ENCODE peak calls at places on chromosomes 2 and 18, in seven cellular contexts. One of them, this sample, is unnamed.

GRCh38 chr2:42556351-42556890 is 12.0 kb upstream of the MTA3 start:
- DNase-seq in bronchial epithelial cell: no peak
- DNase-seq in aorta: no peak
- DNase-seq in SK-N-DZ: no peak
- DNase-seq in astrocyte of the spinal cord: no peak
- DNase-seq in WTC11: no peak
- DNase-seq in HT1080: no peak
- DNase-seq in this sample: no peak

GRCh38 chr18:47944972-47945843 is 14.7 kb upstream of the SMAD2 start:
- DNase-seq in WTC11: no peak
- DNase-seq in SK-N-DZ: no peak
- DNase-seq in astrocyte of the spinal cord: peak
- DNase-seq in HT1080: peak
- DNase-seq in bronchial epithelial cell: peak
- DNase-seq in aorta: no peak
- DNase-seq in this sample: peak

GRCh38 chr2:27071990-27072830 is 756 bp upstream of the OST4 start:
- DNase-seq in WTC11: peak
- DNase-seq in HT1080: peak
- DNase-seq in astrocyte of the spinal cord: peak
- DNase-seq in SK-N-DZ: peak
- DNase-seq in bronchial epithelial cell: no peak
- DNase-seq in aorta: peak
- DNase-seq in this sample: no peak

GRCh38 chr2:128911276-128911675 is 592.6 kb upstream of the HS6ST1 start:
- DNase-seq in bronchial epithelial cell: no peak
- DNase-seq in HT1080: no peak
- DNase-seq in aorta: no peak
- DNase-seq in SK-N-DZ: no peak
- DNase-seq in WTC11: no peak
- DNase-seq in astrocyte of the spinal cord: no peak
- DNase-seq in this sample: no peak

GRCh38 chr2:144824611-144825010 is 304.7 kb upstream of the ZEB2 start:
- DNase-seq in astrocyte of the spinal cord: no peak
- DNase-seq in HT1080: no peak
- DNase-seq in bronchial epithelial cell: peak
- DNase-seq in SK-N-DZ: no peak
- DNase-seq in WTC11: no peak
- DNase-seq in aorta: no peak
- DNase-seq in this sample: no peak

GRCh38 chr18:8713691-8714090 is 8.3 kb downstream of the MTCL1 start:
- DNase-seq in bronchial epithelial cell: no peak
- DNase-seq in astrocyte of the spinal cord: no peak
- DNase-seq in WTC11: no peak
- DNase-seq in aorta: no peak
- DNase-seq in SK-N-DZ: no peak
- DNase-seq in HT1080: no peak
- DNase-seq in this sample: no peak

GRCh38 chr18:32822197-32822596 is 49.4 kb upstream of the KLHL14 start:
- DNase-seq in WTC11: no peak
- DNase-seq in HT1080: no peak
- DNase-seq in astrocyte of the spinal cord: no peak
- DNase-seq in SK-N-DZ: no peak
- DNase-seq in bronchial epithelial cell: no peak
- DNase-seq in aorta: no peak
- DNase-seq in this sample: no peak

GRCh38 chr2:72090271-72090720 is 57.4 kb downstream of the CYP26B1 start:
- DNase-seq in SK-N-DZ: no peak
- DNase-seq in astrocyte of the spinal cord: no peak
- DNase-seq in HT1080: no peak
- DNase-seq in bronchial epithelial cell: no peak
- DNase-seq in WTC11: no peak
- DNase-seq in aorta: no peak
- DNase-seq in this sample: no peak

GRCh38 chr18:74342416-74343043 is 26.9 kb downstream of the C18orf63 start:
- DNase-seq in aorta: no peak
- DNase-seq in bronchial epithelial cell: peak
- DNase-seq in HT1080: peak
- DNase-seq in astrocyte of the spinal cord: peak
- DNase-seq in WTC11: no peak
- DNase-seq in SK-N-DZ: peak
- DNase-seq in this sample: peak

GRCh38 chr2:101038455-101039255 is 36.6 kb downstream of the RPL31 start:
- DNase-seq in bronchial epithelial cell: peak
- DNase-seq in aorta: peak
- DNase-seq in WTC11: peak
- DNase-seq in SK-N-DZ: no peak
- DNase-seq in astrocyte of the spinal cord: no peak
- DNase-seq in HT1080: no peak
- DNase-seq in this sample: peak

GRCh38 chr18:41660654-41661053 is 294.4 kb upstream of the PIK3C3 start:
- DNase-seq in aorta: no peak
- DNase-seq in SK-N-DZ: no peak
- DNase-seq in WTC11: no peak
- DNase-seq in HT1080: peak
- DNase-seq in bronchial epithelial cell: peak
- DNase-seq in astrocyte of the spinal cord: no peak
- DNase-seq in this sample: peak

GRCh38 chr2:212863185-212863588 is 288.2 kb downstream of the IKZF2 start:
- DNase-seq in HT1080: peak
- DNase-seq in WTC11: peak
- DNase-seq in aorta: no peak
- DNase-seq in bronchial epithelial cell: peak
- DNase-seq in SK-N-DZ: peak
- DNase-seq in astrocyte of the spinal cord: peak
- DNase-seq in this sample: peak

GRCh38 chr2:36058076-36058475 is 297.5 kb upstream of the CRIM1 start:
- DNase-seq in astrocyte of the spinal cord: no peak
- DNase-seq in SK-N-DZ: no peak
- DNase-seq in aorta: no peak
- DNase-seq in HT1080: no peak
- DNase-seq in WTC11: no peak
- DNase-seq in bronchial epithelial cell: no peak
- DNase-seq in this sample: no peak

GRCh38 chr2:97748397-97748796 is 35.0 kb downstream of the ZAP70 start:
- DNase-seq in SK-N-DZ: peak
- DNase-seq in astrocyte of the spinal cord: no peak
- DNase-seq in WTC11: peak
- DNase-seq in HT1080: peak
- DNase-seq in aorta: no peak
- DNase-seq in bronchial epithelial cell: no peak
- DNase-seq in this sample: peak

GRCh38 chr2:110729106-110729505 is 3.3 kb upstream of the ACOXL start:
- DNase-seq in HT1080: no peak
- DNase-seq in astrocyte of the spinal cord: no peak
- DNase-seq in WTC11: peak
- DNase-seq in SK-N-DZ: no peak
- DNase-seq in bronchial epithelial cell: no peak
- DNase-seq in aorta: no peak
- DNase-seq in this sample: no peak

GRCh38 chr2:188378551-188378950 is 86.9 kb downstream of the GULP1 start:
- DNase-seq in astrocyte of the spinal cord: no peak
- DNase-seq in bronchial epithelial cell: no peak
- DNase-seq in WTC11: no peak
- DNase-seq in SK-N-DZ: no peak
- DNase-seq in aorta: no peak
- DNase-seq in HT1080: no peak
- DNase-seq in this sample: no peak

GRCh38 chr2:63050186-63050915 is at the start of gene OTX1:
- DNase-seq in bronchial epithelial cell: peak
- DNase-seq in SK-N-DZ: peak
- DNase-seq in aorta: peak
- DNase-seq in WTC11: peak
- DNase-seq in astrocyte of the spinal cord: no peak
- DNase-seq in HT1080: no peak
- DNase-seq in this sample: peak

GRCh38 chr2:240355001-240355891 is 80.2 kb upstream of the GPC1 start:
- DNase-seq in bronchial epithelial cell: peak
- DNase-seq in WTC11: peak
- DNase-seq in astrocyte of the spinal cord: peak
- DNase-seq in aorta: peak
- DNase-seq in SK-N-DZ: no peak
- DNase-seq in HT1080: no peak
- DNase-seq in this sample: peak

GRCh38 chr2:230942920-230943896 is 18.2 kb upstream of the GPR55 start:
- DNase-seq in WTC11: no peak
- DNase-seq in bronchial epithelial cell: no peak
- DNase-seq in astrocyte of the spinal cord: peak
- DNase-seq in SK-N-DZ: no peak
- DNase-seq in aorta: no peak
- DNase-seq in HT1080: no peak
- DNase-seq in this sample: no peak

GRCh38 chr2:217707116-217707742 is 295.6 kb downstream of the TNS1 start:
- DNase-seq in bronchial epithelial cell: peak
- DNase-seq in HT1080: peak
- DNase-seq in SK-N-DZ: no peak
- DNase-seq in aorta: no peak
- DNase-seq in astrocyte of the spinal cord: no peak
- DNase-seq in WTC11: no peak
- DNase-seq in this sample: no peak

GRCh38 chr18:13366541-13366940 is 148.0 kb downstream of the LDLRAD4 start:
- DNase-seq in HT1080: no peak
- DNase-seq in aorta: no peak
- DNase-seq in SK-N-DZ: no peak
- DNase-seq in astrocyte of the spinal cord: no peak
- DNase-seq in WTC11: no peak
- DNase-seq in bronchial epithelial cell: no peak
- DNase-seq in this sample: no peak

GRCh38 chr2:3662239-3662638 is 4.2 kb downstream of the ALLC start:
- DNase-seq in HT1080: no peak
- DNase-seq in bronchial epithelial cell: no peak
- DNase-seq in WTC11: no peak
- DNase-seq in SK-N-DZ: no peak
- DNase-seq in astrocyte of the spinal cord: no peak
- DNase-seq in aorta: peak
- DNase-seq in this sample: peak

GRCh38 chr2:146412625-146413024 is 1432.2 kb upstream of the ACVR2A start:
- DNase-seq in aorta: no peak
- DNase-seq in SK-N-DZ: no peak
- DNase-seq in WTC11: peak
- DNase-seq in astrocyte of the spinal cord: no peak
- DNase-seq in bronchial epithelial cell: no peak
- DNase-seq in HT1080: no peak
- DNase-seq in this sample: no peak